ENCODE peak calls at places on chromosomes 6 and 20, in eight cellular contexts. N, F, Q, E, O, X, I and V are unnamed samples.

GRCh38 chr20:51467971-51468626 is 74.4 kb downstream of the NFATC2 start:
- DNase-seq in X (no peak), I (no peak), O (no peak), E (no peak), Q (no peak), F (no peak), N (no peak), V (no peak)

GRCh38 chr6:45900808-45901752 is 114.6 kb downstream of the CLIC5 start:
- DNase-seq in N (peak), Q (no peak), I (peak), E (no peak), O (no peak), X (no peak), F (peak), V (peak)

GRCh38 chr20:4297141-4297826 is 281.9 kb upstream of the RNF24 start:
- DNase-seq in F (peak), E (peak), I (no peak), O (peak), X (no peak), N (peak), Q (no peak), V (peak)

GRCh38 chr6:111709615-111710398 is 104.1 kb upstream of the TRAF3IP2 start:
- DNase-seq in E (peak), O (peak), Q (peak), N (peak), X (no peak), I (peak), F (peak), V (peak)

GRCh38 chr6:152136449-152136825 is 329.0 kb downstream of the ESR1 start:
- DNase-seq in O (no peak), N (no peak), X (no peak), Q (no peak), E (no peak), I (no peak), F (no peak), V (no peak)

GRCh38 chr20:43840382-43841070 is 74.1 kb upstream of the TOX2 start:
- DNase-seq in X (no peak), F (no peak), N (peak), O (peak), E (peak), I (peak), Q (peak), V (peak)

GRCh38 chr6:72580281-72580940 is 41.5 kb upstream of the KCNQ5 start:
- DNase-seq in Q (no peak), F (peak), N (peak), I (peak), E (peak), X (no peak), O (no peak), V (peak)

GRCh38 chr6:43193929-43194328 is 11.9 kb downstream of the CUL9 start:
- DNase-seq in I (no peak), E (no peak), Q (no peak), N (no peak), F (no peak), O (no peak), X (no peak), V (no peak)

GRCh38 chr6:140806431-140806830 is 1326.3 kb upstream of the GJE1 start:
- DNase-seq in I (no peak), O (no peak), X (no peak), F (no peak), E (no peak), Q (no peak), N (no peak), V (no peak)

GRCh38 chr6:110875548-110876169 is 1.1 kb downstream of the AMD1 start:
- DNase-seq in N (no peak), E (peak), O (peak), F (no peak), Q (peak), X (peak), I (peak), V (peak)

GRCh38 chr6:165468361-165468760 is 159.0 kb upstream of the C6orf118 start:
- DNase-seq in Q (no peak), N (no peak), E (no peak), I (no peak), X (no peak), F (no peak), O (no peak), V (peak)

GRCh38 chr6:3307436-3307835 is 48.7 kb downstream of the PSMG4 start:
- DNase-seq in X (no peak), N (no peak), F (no peak), Q (no peak), I (no peak), E (no peak), O (peak), V (no peak)

GRCh38 chr6:514396-514973 is 122.9 kb downstream of the IRF4 start:
- DNase-seq in F (no peak), N (no peak), E (peak), I (no peak), X (no peak), O (no peak), Q (no peak), V (peak)

GRCh38 chr6:73873081-73873480 is 177.1 kb downstream of the CD109 start:
- DNase-seq in O (no peak), X (no peak), Q (no peak), N (peak), F (no peak), E (no peak), I (no peak), V (peak)

GRCh38 chr6:30077218-30077617 is 1.6 kb upstream of the RNF39 start:
- DNase-seq in E (no peak), Q (no peak), X (no peak), F (no peak), O (no peak), N (no peak), I (no peak), V (no peak)

GRCh38 chr6:131733376-131734016 is 22.7 kb upstream of the CTAGE9 start:
- DNase-seq in O (no peak), F (peak), X (no peak), Q (no peak), E (peak), I (no peak), N (peak), V (peak)

GRCh38 chr6:169251822-169252804 is 1.5 kb downstream of the THBS2 start:
- DNase-seq in F (no peak), Q (no peak), I (peak), N (no peak), X (no peak), O (no peak), E (no peak), V (no peak)
- H3K4me3 ChIP-seq in F (peak), Q (no peak), I (peak), N (peak), X (peak), O (peak), E (no peak), V (peak)

GRCh38 chr6:23003671-23004598 is 434.6 kb downstream of the HDGFL1 start:
- DNase-seq in F (peak), Q (no peak), O (peak), E (no peak), N (peak), X (no peak), I (no peak), V (peak)
- TF ChIP-seq CTCF in F (no peak), Q (no peak), O (no peak), E (no peak), N (peak), X (no peak), I (no peak), V (peak)

DNA sequence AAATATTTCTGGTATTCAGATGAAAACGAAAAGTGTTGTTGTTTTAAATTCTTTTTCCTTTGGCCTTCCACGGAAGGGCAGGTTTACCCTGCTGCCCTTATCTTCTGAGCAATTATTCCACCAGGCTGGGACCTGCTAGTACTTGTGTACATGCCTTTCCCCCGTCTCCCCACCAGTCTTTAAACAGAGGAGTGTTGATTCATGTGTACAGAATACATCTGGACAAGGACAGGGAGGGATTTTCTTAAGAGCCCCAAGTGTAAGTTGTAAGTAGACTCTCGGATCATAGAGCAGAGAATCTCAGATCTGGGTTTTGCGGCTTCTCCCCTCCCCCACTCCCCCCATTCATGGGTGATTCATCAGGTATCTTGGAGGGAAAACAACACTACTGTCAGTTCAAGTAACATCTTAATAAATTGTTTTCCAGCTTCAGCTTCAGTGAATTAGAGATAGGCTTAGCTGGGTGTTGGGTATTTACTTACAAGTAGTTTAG is 81.3 kb downstream of the RTN4IP1 start:
- DNase-seq in X (no peak), N (peak), I (no peak), Q (peak), F (peak), O (no peak), E (peak), V (peak)
- H3K4me3 ChIP-seq in X (no peak), N (no peak), I (no peak), Q (no peak), F (no peak), O (no peak), E (no peak), V (no peak)

GRCh38 chr6:27472617-27473400 is at the start of gene ZNF184:
- DNase-seq in E (peak), X (peak), O (peak), Q (peak), F (peak), I (peak), N (peak), V (peak)
- TF ChIP-seq CTCF in E (peak), X (no peak), O (no peak), Q (no peak), F (peak), I (peak), N (no peak), V (no peak)

DNA sequence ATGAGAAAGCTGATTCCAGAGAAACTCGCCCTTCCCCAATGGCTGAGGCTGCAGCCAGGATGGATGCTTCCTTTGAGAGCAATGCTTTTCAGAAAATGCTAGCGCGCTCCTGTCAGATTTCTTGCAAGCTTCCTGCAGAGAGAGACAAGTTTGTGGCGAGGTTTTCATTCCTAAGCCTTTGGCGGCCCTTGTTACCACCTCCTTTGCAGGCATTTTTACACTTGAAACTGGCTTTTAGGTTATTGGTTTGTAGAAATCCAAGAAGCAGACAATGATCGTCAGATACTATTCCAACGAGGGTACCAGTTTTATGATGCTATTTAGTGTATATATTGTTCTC is 1.1 kb downstream of the FNDC1 start:
- DNase-seq in N (no peak), X (no peak), F (no peak), O (no peak), E (no peak), Q (no peak), I (no peak), V (peak)
- H3K4me3 ChIP-seq in N (no peak), X (no peak), F (peak), O (peak), E (no peak), Q (no peak), I (peak), V (no peak)

DNA sequence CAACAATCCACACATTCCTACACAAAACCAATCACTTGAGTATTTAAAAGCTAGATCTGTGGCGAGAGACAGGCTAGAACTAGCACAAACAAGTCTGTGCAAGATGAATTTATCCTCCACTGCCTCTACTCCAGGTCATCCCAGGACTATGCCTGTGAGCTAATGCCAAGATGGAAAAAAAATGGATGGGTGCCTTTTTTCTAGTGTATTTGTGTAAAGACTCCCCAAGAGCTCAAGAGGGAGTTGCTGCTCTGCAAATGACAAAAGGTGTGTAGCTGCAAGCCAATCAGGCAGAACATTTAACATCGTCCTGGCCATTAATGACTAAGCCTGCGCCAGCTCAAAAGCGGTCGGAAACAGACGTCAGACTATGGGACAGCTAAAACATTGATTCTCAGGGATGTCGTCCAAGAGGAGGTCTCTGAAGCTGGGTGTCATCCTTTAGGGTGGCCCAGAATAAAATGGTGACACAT is 21.9 kb downstream of the ATXN1 start:
- DNase-seq in N (peak), O (peak), Q (no peak), E (no peak), I (peak), F (no peak), X (no peak), V (peak)
- TF ChIP-seq CTCF in N (no peak), O (no peak), Q (no peak), E (no peak), I (peak), F (no peak), X (no peak), V (no peak)